ENCODE peak calls at places on chromosomes 4 and X, in eight cellular contexts. Y, E, C, A, Q, R, J and I are unnamed samples.
A peak's percentile ranks its signal among the peaks of the same experiment; 100 is the strongest.

GRCh38 chrX:69231903-69232302 is 66.7 kb upstream of the PJA1 start:
- DNase-seq in C (no peak), Q (no peak), A (no peak), Y (no peak), J (no peak), R (no peak), E (no peak), I (no peak)

GRCh38 chrX:31555506-31555905 is 483.7 kb upstream of the FTHL17 start:
- DNase-seq in C (no peak), Y (no peak), A (peak; percentile 20), J (no peak), E (no peak), R (peak; percentile 6), Q (no peak), I (no peak)

GRCh38 chr4:7286798-7287197 is 94.5 kb downstream of the SORCS2 start:
- DNase-seq in A (no peak), J (no peak), E (no peak), Q (no peak), Y (no peak), R (no peak), C (no peak), I (no peak)

GRCh38 chr4:183507928-183508327 is 3.1 kb downstream of the ING2 start:
- DNase-seq in E (no peak), C (no peak), Y (peak; percentile 43), R (no peak), A (no peak), J (no peak), Q (peak; percentile 59), I (no peak)

GRCh38 chr4:176123710-176124407 is 58.2 kb downstream of the WDR17 start:
- DNase-seq in Y (peak; percentile 30), C (no peak), Q (peak; percentile 24), J (no peak), E (no peak), A (no peak), R (no peak), I (no peak)

GRCh38 chr4:48727666-48728459 is 52.2 kb downstream of the FRYL start:
- DNase-seq in C (no peak), Q (no peak), J (no peak), Y (no peak), R (no peak), A (no peak), E (no peak), I (no peak)

GRCh38 chrX:21757960-21758359 is at the start of gene SMPX:
- DNase-seq in E (peak; percentile 76), R (no peak), Y (no peak), A (peak; percentile 78), J (no peak), Q (no peak), C (peak; percentile 25), I (no peak)

GRCh38 chr4:142449771-142450373 is 396.2 kb downstream of the INPP4B start:
- DNase-seq in R (no peak), A (no peak), C (no peak), Y (no peak), E (no peak), J (no peak), Q (no peak), I (no peak)

GRCh38 chr4:77120888-77121508 is 36.0 kb upstream of the CCNG2 start:
- DNase-seq in E (no peak), Q (peak; percentile 3), C (no peak), Y (no peak), J (no peak), A (no peak), R (no peak), I (no peak)

GRCh38 chrX:110003167-110004156 is 548 bp downstream of the TMEM164 start:
- DNase-seq in J (peak; percentile 51), A (peak; percentile 32), Q (no peak), R (no peak), C (peak; percentile 18), E (peak; percentile 65), Y (peak; percentile 22), I (no peak)

GRCh38 chr4:63607186-63607872 is 801.9 kb downstream of the TECRL start:
- DNase-seq in J (no peak), Y (no peak), A (no peak), E (no peak), C (no peak), Q (no peak), R (no peak), I (no peak)

GRCh38 chr4:6549890-6550620 is 24.9 kb upstream of the MAN2B2 start:
- DNase-seq in J (no peak), Q (no peak), E (peak; percentile 36), Y (no peak), A (no peak), R (no peak), C (peak; percentile 42), I (no peak)

GRCh38 chr4:114281561-114281960 is 302.1 kb upstream of the ARSJ start:
- DNase-seq in Y (no peak), Q (no peak), C (no peak), J (no peak), E (no peak), A (no peak), R (peak; percentile 91), I (no peak)

GRCh38 chr4:54063737-54064316 is 578 bp downstream of the CHIC2 start:
- DNase-seq in R (no peak), Y (peak; percentile 53), A (peak; percentile 25), E (peak; percentile 71), J (peak; percentile 72), C (peak; percentile 29), Q (peak; percentile 24), I (no peak)

GRCh38 chr4:113976937-113977855 is 2.3 kb downstream of the ARSJ start:
- DNase-seq in Q (no peak), R (peak; percentile 31), E (no peak), Y (no peak), A (no peak), C (no peak), J (no peak), I (no peak)

GRCh38 chr4:125105561-125105960 is 209.2 kb upstream of the FAT4 start:
- DNase-seq in C (no peak), A (no peak), R (peak; percentile 32), E (no peak), Y (no peak), Q (no peak), J (no peak), I (no peak)

GRCh38 chr4:55249476-55249875 is 96.6 kb upstream of the SRD5A3 start:
- DNase-seq in Q (no peak), J (no peak), R (no peak), Y (no peak), E (no peak), C (no peak), A (no peak), I (no peak)

GRCh38 chr4:37763831-37764230 is 62.7 kb upstream of the PGM2 start:
- DNase-seq in J (no peak), E (no peak), Y (peak; percentile 11), A (no peak), Q (no peak), C (no peak), R (no peak), I (no peak)

GRCh38 chrX:72714471-72714916 is 388 bp upstream of the PHKA1 start:
- DNase-seq in C (peak; percentile 65), J (peak; percentile 65), Y (peak; percentile 54), R (peak; percentile 62), Q (peak; percentile 12), E (peak; percentile 90), A (peak; percentile 90), I (peak; percentile 68)

GRCh38 chr4:102599455-102599854 is 98.3 kb downstream of the NFKB1 start:
- DNase-seq in R (no peak), E (no peak), Y (no peak), J (no peak), A (no peak), C (no peak), Q (no peak), I (no peak)

GRCh38 chrX:83759872-83760271 is 101.1 kb upstream of the CYLC1 start:
- DNase-seq in A (no peak), J (no peak), R (peak; percentile 9), Y (no peak), C (no peak), E (no peak), Q (peak; percentile 6), I (no peak)

GRCh38 chr4:7645158-7645557 is 210.4 kb upstream of the PSAPL1 start:
- DNase-seq in C (no peak), R (no peak), E (no peak), Y (no peak), A (no peak), J (no peak), Q (no peak), I (no peak)

GRCh38 chrX:131675596-131676194 is 131.8 kb downstream of the OR13H1 start:
- DNase-seq in J (no peak), C (no peak), R (peak; percentile 1), Q (peak; percentile 8), A (no peak), E (no peak), Y (no peak), I (no peak)

GRCh38 chrX:7948483-7948882 is 21.3 kb upstream of the PNPLA4 start:
- DNase-seq in C (no peak), Q (no peak), A (no peak), Y (no peak), E (no peak), R (no peak), J (no peak), I (no peak)

GRCh38 chr4:15902741-15903140 is 35.8 kb downstream of the FGFBP1 start:
- DNase-seq in Q (no peak), J (no peak), Y (no peak), A (no peak), R (no peak), E (no peak), C (no peak), I (no peak)

GRCh38 chr4:80990851-80991250 is 39.7 kb upstream of the BMP3 start:
- DNase-seq in C (no peak), A (no peak), E (no peak), R (no peak), Y (no peak), J (no peak), Q (no peak), I (no peak)
- H3K4me1 ChIP-seq in C (no peaks in the 10 kb centered on the region), A (no peaks in the 10 kb centered on the region), E (no peaks in the 10 kb centered on the region), R (no peaks in the 10 kb centered on the region), Y (no peaks in the 10 kb centered on the region), J (no peaks in the 10 kb centered on the region), Q (no peaks in the 10 kb centered on the region), I (no peaks in the 10 kb centered on the region)

GRCh38 chrX:133215747-133216146 is 2.4 kb downstream of the TFDP3 start:
- DNase-seq in Q (peak; percentile 8), A (no peak), R (peak; percentile 2), E (no peak), C (no peak), J (no peak), Y (peak; percentile 49), I (no peak)
- TF ChIP-seq CTCF in Q (peak; percentile 55), A (no peak), R (peak; percentile 29), E (peak; percentile 19), C (peak; percentile 31), J (peak; percentile 26), Y (no peak), I (no peak)

GRCh38 chr4:153501578-153501977 is 35.4 kb downstream of the TMEM131L start:
- DNase-seq in E (no peak), C (no peak), Y (no peak), J (no peak), R (no peak), Q (no peak), A (no peak), I (no peak)
- H3K4me1 ChIP-seq in E (peaks cover 62% of the 10 kb centered on the region), C (peaks cover 38% of the 10 kb centered on the region), Y (no peaks in the 10 kb centered on the region), J (peaks cover 13% of the 10 kb centered on the region), R (peaks cover 23% of the 10 kb centered on the region), Q (peaks cover 22% of the 10 kb centered on the region), A (peaks cover 58% of the 10 kb centered on the region), I (no peaks in the 10 kb centered on the region)

DNA sequence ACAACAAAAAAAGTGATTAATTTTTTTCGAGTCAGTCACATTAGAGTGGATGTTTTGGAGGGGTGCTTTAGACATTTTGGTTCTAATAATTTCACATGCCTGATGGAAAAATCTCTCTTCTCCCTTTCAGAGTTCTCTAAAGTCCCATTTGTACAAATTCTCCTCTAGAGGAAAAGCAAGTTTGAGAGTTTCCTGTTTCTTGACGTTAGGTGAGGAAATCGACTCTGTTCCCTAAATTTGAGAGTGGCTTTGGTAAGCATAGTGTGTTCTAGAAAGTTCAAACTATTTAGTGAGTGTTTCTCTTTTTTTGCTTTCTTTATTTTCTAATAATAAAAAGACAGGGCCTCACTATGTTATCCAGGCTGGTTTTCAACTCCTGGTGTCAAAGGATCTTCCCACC is 1.6 kb upstream of the ATP6AP2 start:
- DNase-seq in R (no peak), E (no peak), Q (no peak), Y (no peak), A (no peak), J (no peak), C (no peak), I (no peak)
- TF ChIP-seq CTCF in R (no peak), E (no peak), Q (no peak), Y (no peak), A (no peak), J (no peak), C (no peak), I (no peak)